ENCODE peak calls at places on chromosomes 12 and 14, in five cellular contexts. H is CD8-positive, alpha-beta T cell; C is MM.1S; O is body of pancreas; Z is fibroblast of mammary gland. A is an unnamed sample.

GRCh38 chr12:92085483-92086040 is 60.1 kb downstream of the BTG1 start:
- DNase-seq in H (no peak), C (no peak), O (no peak), Z (no peak), A (no peak)

GRCh38 chr14:36820901-36821300 is 159.2 kb downstream of the PAX9 start:
- DNase-seq in H (no peak), C (no peak), O (no peak), Z (no peak), A (peak)

GRCh38 chr12:59904874-59905521 is 309.2 kb downstream of the SLC16A7 start:
- DNase-seq in H (no peak), C (no peak), O (no peak), Z (peak), A (no peak)

GRCh38 chr12:33605776-33606175 is 166.2 kb upstream of the SYT10 start:
- DNase-seq in H (no peak), C (no peak), O (no peak), Z (peak), A (peak)

GRCh38 chr12:110176745-110177144 is 52.6 kb downstream of the IFT81 start:
- DNase-seq in H (no peak), C (no peak), O (no peak), Z (peak), A (peak)

GRCh38 chr14:53979747-53980642 is 23.4 kb upstream of the BMP4 start:
- DNase-seq in H (no peak), C (no peak), O (no peak), Z (peak), A (peak)

GRCh38 chr12:130224613-130225012 is 62.3 kb downstream of the FZD10 start:
- DNase-seq in H (no peak), C (no peak), O (no peak), Z (no peak), A (no peak)

GRCh38 chr14:76829016-76829365 is 2.8 kb downstream of the LRRC74A start:
- DNase-seq in H (no peak), C (no peak), O (peak), Z (peak), A (peak)

GRCh38 chr12:6532051-6532926 is 2.0 kb upstream of the GAPDH start:
- DNase-seq in H (peak), C (peak), O (peak), Z (peak), A (peak)

GRCh38 chr12:89880695-89881350 is 172.2 kb upstream of the ATP2B1 start:
- DNase-seq in H (peak), C (peak), O (no peak), Z (no peak), A (no peak)

GRCh38 chr12:6613015-6613775 is 6.0 kb upstream of the CHD4 start:
- DNase-seq in H (peak), C (peak), O (peak), Z (peak), A (peak)

GRCh38 chr12:1281683-1282366 is 290.8 kb downstream of the ERC1 start:
- DNase-seq in H (no peak), C (no peak), O (no peak), Z (peak), A (no peak)

GRCh38 chr12:39402922-39403321 is 40.0 kb downstream of the KIF21A start:
- DNase-seq in H (no peak), C (no peak), O (no peak), Z (peak), A (no peak)

GRCh38 chr12:53806689-53807088 is 54.9 kb upstream of the CISTR start:
- DNase-seq in H (no peak), C (no peak), O (no peak), Z (peak), A (peak)

GRCh38 chr14:55102141-55102547 is 26.9 kb upstream of the LGALS3 start:
- DNase-seq in H (peak), C (peak), O (peak), Z (peak), A (peak)

GRCh38 chr12:106429043-106429552 is 71.5 kb downstream of the POLR3B start:
- DNase-seq in H (no peak), C (no peak), O (no peak), Z (no peak), A (no peak)

GRCh38 chr14:60945984-60946383 is 34.9 kb downstream of the TRMT5 start:
- DNase-seq in H (no peak), C (no peak), O (no peak), Z (peak), A (no peak)

GRCh38 chr14:75497701-75498100 is 24.6 kb upstream of the BATF start:
- DNase-seq in H (no peak), C (no peak), O (no peak), Z (no peak), A (no peak)

GRCh38 chr12:12839886-12840285 is 26.7 kb downstream of the DDX47 start:
- DNase-seq in H (no peak), C (no peak), O (peak), Z (peak), A (peak)

GRCh38 chr14:54278665-54279295 is 118.0 kb upstream of the CDKN3 start:
- DNase-seq in H (no peak), C (peak), O (no peak), Z (no peak), A (peak)

GRCh38 chr14:68735836-68736235 is 57.0 kb downstream of the ZFP36L1 start:
- DNase-seq in H (no peak), C (no peak), O (no peak), Z (no peak), A (no peak)

GRCh38 chr14:23441076-23441475 is 5.6 kb upstream of the MYH7 start:
- DNase-seq in H (no peak), C (no peak), O (no peak), Z (peak), A (no peak)

GRCh38 chr14:32224731-32225377 is 21.8 kb upstream of the RNU6-8 start:
- DNase-seq in H (no peak), C (no peak), O (peak), Z (peak), A (peak)

GRCh38 chr12:28209782-28210181 is 19.5 kb downstream of the CCDC91 start:
- DNase-seq in H (no peak), C (no peak), O (no peak), Z (peak), A (peak)

GRCh38 chr12:104172564-104172935 is 34.5 kb upstream of the NFYB start:
- DNase-seq in H (no peak), C (no peak), O (no peak), Z (no peak), A (no peak)

GRCh38 chr12:111488798-111489197 is 83.1 kb downstream of the SH2B3 start:
- DNase-seq in H (no peak), C (no peak), O (no peak), Z (no peak), A (no peak)

GRCh38 chr12:112419269-112420133 is 754 bp downstream of the PTPN11 start:
- DNase-seq in H (no peak), C (peak), O (peak), Z (peak), A (peak)

GRCh38 chr12:42130670-42131402 is 13.8 kb downstream of the GXYLT1 start:
- DNase-seq in H (no peak), C (no peak), O (peak), Z (peak), A (peak)

GRCh38 chr12:5989621-5990020 is 44.6 kb upstream of the ANO2 start:
- DNase-seq in H (no peak), C (no peak), O (no peak), Z (no peak), A (no peak)

GRCh38 chr12:123118397-123118945 is 32.4 kb downstream of the PITPNM2 start:
- DNase-seq in H (no peak), C (no peak), O (no peak), Z (no peak), A (no peak)

GRCh38 chr14:51846631-51847488 is 13.6 kb upstream of the GNG2 start:
- DNase-seq in H (peak), C (peak), O (peak), Z (no peak), A (no peak)

GRCh38 chr14:23054000-23054811 is 3.1 kb downstream of the CDH24 start:
- DNase-seq in H (no peak), C (no peak), O (no peak), Z (no peak), A (no peak)

GRCh38 chr12:122028601-122029560 is 7.2 kb downstream of the BCL7A start:
- DNase-seq in H (no peak), C (no peak), O (no peak), Z (no peak), A (peak)

GRCh38 chr12:119994892-119995658 is 6.0 kb downstream of the BICDL1 start:
- DNase-seq in H (no peak), C (no peak), O (no peak), Z (no peak), A (no peak)

GRCh38 chr12:19444097-19444496 is 4.8 kb downstream of the AEBP2 start:
- DNase-seq in H (peak), C (no peak), O (no peak), Z (no peak), A (no peak)

GRCh38 chr12:95054206-95054605 is 19.2 kb downstream of the NR2C1 start:
- DNase-seq in H (no peak), C (no peak), O (no peak), Z (no peak), A (no peak)

GRCh38 chr12:91111366-91112321 is at the start of gene LUM:
- DNase-seq in H (no peak), C (no peak), O (no peak), Z (peak), A (no peak)

GRCh38 chr12:48865441-48866290 is at the start of gene RND1:
- DNase-seq in H (peak), C (peak), O (peak), Z (peak), A (peak)
- TF ChIP-seq CTCF in H (no peak), C (no peak), O (no peak), Z (no peak), A (no peak)

GRCh38 chr14:93954516-93954830 is 21.9 kb downstream of the ASB2 start:
- DNase-seq in H (no peak), C (no peak), O (no peak), Z (no peak), A (no peak)

GRCh38 chr14:93951798-93952540 is 24.4 kb downstream of the ASB2 start:
- DNase-seq in H (no peak), C (no peak), O (no peak), Z (no peak), A (peak)

GRCh38 chr14:93952829-93953228 is 23.5 kb downstream of the ASB2 start:
- DNase-seq in H (no peak), C (no peak), O (no peak), Z (no peak), A (no peak)

GRCh38 chr14:93953739-93954515 is 22.4 kb downstream of the ASB2 start:
- DNase-seq in H (no peak), C (no peak), O (no peak), Z (no peak), A (no peak)

GRCh38 chr14:93953263-93953662 is 23.1 kb downstream of the ASB2 start:
- DNase-seq in H (no peak), C (no peak), O (no peak), Z (no peak), A (no peak)
- TF ChIP-seq CTCF in H (no peak), C (no peak), O (no peak), Z (no peak), A (no peak)

DNA sequence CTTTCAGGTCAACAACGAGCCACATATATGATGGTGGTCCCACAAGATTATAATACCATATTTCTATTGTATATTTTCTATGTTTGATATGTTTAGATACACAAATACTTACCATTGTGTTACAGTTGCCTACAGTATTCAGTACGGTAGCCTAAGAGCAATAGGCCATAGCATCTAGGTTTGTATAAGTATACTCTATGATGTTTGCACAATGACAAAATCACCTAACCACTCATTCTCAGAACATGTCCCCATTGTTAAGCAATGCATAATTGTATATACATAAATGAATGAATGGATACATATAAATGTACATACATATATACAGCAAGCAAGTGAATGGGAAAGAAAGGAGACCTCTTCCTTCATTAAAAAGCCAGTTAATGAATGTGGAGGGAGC is 23.8 kb downstream of the TMTC1 start:
- DNase-seq in H (no peak), C (no peak), O (no peak), Z (no peak), A (no peak)
- TF ChIP-seq CTCF in H (no peak), C (no peak), O (no peak), Z (no peak), A (no peak)

GRCh38 chr12:98456583-98457573 is 58.5 kb upstream of the TMPO start:
- DNase-seq in H (peak), C (no peak), O (peak), Z (peak), A (no peak)
- TF ChIP-seq CTCF in H (no peak), C (no peak), O (no peak), Z (no peak), A (no peak)

DNA sequence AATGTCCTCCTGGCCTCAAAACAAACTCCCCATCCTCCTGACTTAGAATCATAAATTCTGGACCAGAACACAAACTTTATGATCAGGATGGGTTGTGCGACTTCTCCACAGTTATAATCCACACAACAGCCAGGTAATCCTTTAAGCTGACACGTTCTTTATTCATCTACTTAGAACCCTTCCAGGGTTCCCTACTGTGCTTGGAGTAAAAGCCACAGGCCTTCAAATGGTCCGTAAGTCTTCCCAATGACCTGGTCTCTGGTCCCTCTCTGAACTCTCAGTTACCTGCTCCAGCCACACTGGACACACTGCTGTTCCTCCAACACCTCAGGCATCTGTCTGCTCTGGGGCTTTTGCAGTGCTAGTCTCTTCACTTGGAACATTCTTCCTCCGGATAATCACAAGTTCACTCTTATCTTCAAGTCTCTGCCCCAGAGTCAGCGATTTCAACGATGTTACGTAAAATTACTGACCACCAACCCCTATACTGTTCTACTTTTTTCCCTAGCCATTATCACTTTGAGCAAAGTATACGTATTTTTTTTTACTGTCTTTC is 1.7 kb upstream of the RNASE7 start:
- DNase-seq in H (no peak), C (no peak), O (no peak), Z (no peak), A (no peak)
- TF ChIP-seq CTCF in H (no peak), C (no peak), O (no peak), Z (no peak), A (no peak)

GRCh38 chr14:73949752-73950734 is at the start of the genes COQ6 and FAM161B:
- DNase-seq in H (peak), C (peak), O (peak), Z (peak), A (peak)
- TF ChIP-seq CTCF in H (no peak), C (peak), O (no peak), Z (no peak), A (no peak)

DNA sequence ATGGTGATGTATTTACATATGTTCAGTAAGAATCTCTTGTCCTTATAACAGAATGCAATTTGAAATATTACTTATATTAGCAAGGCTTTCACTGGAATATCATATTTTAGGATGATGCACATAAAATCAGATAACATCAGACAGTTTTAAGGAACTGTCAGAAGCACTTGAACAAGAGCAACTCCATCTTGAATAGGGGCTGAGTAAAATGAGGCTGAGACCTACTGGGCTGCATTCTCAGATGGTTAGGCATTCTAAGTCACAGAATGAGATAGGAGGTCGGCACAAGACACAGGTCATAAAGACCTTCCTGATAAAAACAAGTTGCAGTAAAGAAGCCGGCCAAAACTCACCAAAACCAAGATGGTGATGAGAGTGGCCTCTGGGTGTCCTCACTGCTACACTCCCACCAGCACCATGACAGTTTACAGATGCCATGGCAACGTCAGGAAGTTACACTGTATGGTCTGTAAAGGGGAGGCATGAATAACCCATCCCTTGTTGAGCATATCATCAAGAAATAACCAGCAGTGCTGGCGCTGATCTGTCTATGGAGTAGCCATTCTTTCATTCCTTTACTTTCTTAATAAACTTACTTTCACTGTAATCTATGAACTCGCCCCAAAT is 27.6 kb upstream of the ETV6 start:
- DNase-seq in H (peak), C (peak), O (no peak), Z (peak), A (peak)
- TF ChIP-seq CTCF in H (no peak), C (peak), O (no peak), Z (peak), A (no peak)

DNA sequence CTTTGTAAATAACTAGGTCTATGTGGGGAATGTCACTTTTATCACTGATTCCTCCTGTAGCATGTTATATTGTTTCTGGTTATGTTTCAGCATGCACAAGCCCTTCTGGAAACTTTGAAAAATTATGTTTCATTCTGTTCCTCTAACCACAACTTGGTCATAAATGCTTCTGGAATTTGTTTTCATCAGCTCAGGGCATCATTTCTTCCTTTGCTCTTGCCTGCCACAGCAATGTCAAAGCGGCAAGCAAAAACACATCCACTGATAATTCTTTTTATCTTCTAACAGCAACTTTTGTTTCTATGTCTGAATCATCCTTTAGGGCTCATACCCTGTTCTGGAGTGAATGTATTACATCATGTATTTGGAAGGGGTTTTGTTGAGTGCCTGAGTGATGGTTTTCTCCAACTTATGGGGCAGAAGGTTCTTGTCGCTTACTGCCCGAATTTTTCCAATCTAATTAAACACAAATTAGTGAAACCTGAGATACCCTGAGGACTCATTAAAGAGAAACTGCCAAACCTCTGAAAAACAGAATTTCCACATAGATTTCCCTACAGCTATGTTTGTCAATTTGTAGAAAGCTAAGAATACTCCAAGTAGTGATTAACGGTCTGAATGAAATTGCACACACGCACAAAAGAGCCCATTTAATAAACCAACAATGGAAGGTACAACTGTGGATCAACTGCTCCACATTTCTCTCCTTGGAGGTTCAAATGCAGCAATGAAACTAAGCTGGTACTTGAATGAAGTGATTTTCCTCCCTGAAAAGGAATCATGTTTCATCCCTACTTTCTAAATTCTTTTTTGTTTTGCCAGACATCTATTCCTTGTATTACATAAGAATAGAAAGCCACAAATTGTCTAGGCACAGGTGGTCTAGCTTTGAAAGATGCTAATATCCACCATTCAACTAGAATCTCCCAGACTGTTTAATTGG is 173.5 kb upstream of the KRR1 start:
- DNase-seq in H (no peak), C (no peak), O (no peak), Z (peak), A (no peak)
- TF ChIP-seq CTCF in H (no peak), C (no peak), O (no peak), Z (no peak), A (no peak)

A was measured in MCF 10A.